ENCODE peak calls at places on chromosomes 11 and 22, in four cellular contexts. One of them, this sample, is unnamed.

GRCh38 chr11:112886707-112887370 is 74.4 kb upstream of the NCAM1 start:
- DNase-seq in CD8-positive, alpha-beta T cell: no peak
- DNase-seq in fibroblast of villous mesenchyme: no peak
- DNase-seq in SK-N-SH: no peak
- DNase-seq in this sample: no peak

GRCh38 chr22:46750861-46751260 is 11.6 kb upstream of the TBC1D22A start:
- DNase-seq in CD8-positive, alpha-beta T cell: no peak
- DNase-seq in SK-N-SH: no peak
- DNase-seq in fibroblast of villous mesenchyme: no peak
- DNase-seq in this sample: no peak

GRCh38 chr11:114095899-114096298 is 36.4 kb downstream of the ZBTB16 start:
- DNase-seq in SK-N-SH: no peak
- DNase-seq in CD8-positive, alpha-beta T cell: no peak
- DNase-seq in fibroblast of villous mesenchyme: no peak
- DNase-seq in this sample: no peak

GRCh38 chr22:19806213-19807160 is 45.9 kb downstream of the TBX1 start:
- DNase-seq in CD8-positive, alpha-beta T cell: no peak
- DNase-seq in fibroblast of villous mesenchyme: no peak
- DNase-seq in SK-N-SH: peak; percentile 30
- DNase-seq in this sample: no peak

GRCh38 chr11:69508974-69509373 is 27.5 kb downstream of the LINC01488 start:
- DNase-seq in fibroblast of villous mesenchyme: no peak
- DNase-seq in SK-N-SH: no peak
- DNase-seq in CD8-positive, alpha-beta T cell: no peak
- DNase-seq in this sample: no peak

GRCh38 chr11:79423736-79424135 is 17.1 kb downstream of the TENM4 start:
- DNase-seq in SK-N-SH: no peak
- DNase-seq in fibroblast of villous mesenchyme: no peak
- DNase-seq in CD8-positive, alpha-beta T cell: no peak
- DNase-seq in this sample: no peak

GRCh38 chr11:118530683-118531596 is at the start of gene TMEM25:
- DNase-seq in SK-N-SH: peak; percentile 96
- DNase-seq in CD8-positive, alpha-beta T cell: peak; percentile 76
- DNase-seq in fibroblast of villous mesenchyme: peak; percentile 47
- DNase-seq in this sample: no peak

GRCh38 chr22:18113680-18114394 is 3.2 kb downstream of the TUBA8 start:
- DNase-seq in CD8-positive, alpha-beta T cell: no peak
- DNase-seq in fibroblast of villous mesenchyme: no peak
- DNase-seq in SK-N-SH: no peak
- DNase-seq in this sample: peak; percentile 81

GRCh38 chr11:71371674-71372069 is 76.5 kb downstream of the DHCR7 start:
- DNase-seq in CD8-positive, alpha-beta T cell: no peak
- DNase-seq in fibroblast of villous mesenchyme: no peak
- DNase-seq in SK-N-SH: no peak
- DNase-seq in this sample: no peak

GRCh38 chr11:70775386-70775785 is 377.1 kb downstream of the CTTN start:
- DNase-seq in SK-N-SH: no peak
- DNase-seq in fibroblast of villous mesenchyme: no peak
- DNase-seq in CD8-positive, alpha-beta T cell: no peak
- DNase-seq in this sample: no peak

GRCh38 chr11:105229257-105229656 is 89.7 kb upstream of the CARD18 start:
- DNase-seq in CD8-positive, alpha-beta T cell: no peak
- DNase-seq in fibroblast of villous mesenchyme: peak; percentile 74
- DNase-seq in SK-N-SH: no peak
- DNase-seq in this sample: no peak

GRCh38 chr11:86676533-86677154 is 4.2 kb upstream of the ME3 start:
- DNase-seq in fibroblast of villous mesenchyme: no peak
- DNase-seq in SK-N-SH: peak; percentile 22
- DNase-seq in CD8-positive, alpha-beta T cell: no peak
- DNase-seq in this sample: no peak

GRCh38 chr22:47369020-47369419 is 606.6 kb downstream of the TBC1D22A start:
- DNase-seq in SK-N-SH: no peak
- DNase-seq in fibroblast of villous mesenchyme: no peak
- DNase-seq in CD8-positive, alpha-beta T cell: no peak
- DNase-seq in this sample: no peak

GRCh38 chr11:63906585-63906984 is 10.4 kb downstream of the RCOR2 start:
- DNase-seq in fibroblast of villous mesenchyme: peak; percentile 30
- DNase-seq in CD8-positive, alpha-beta T cell: peak; percentile 69
- DNase-seq in SK-N-SH: peak; percentile 81
- DNase-seq in this sample: peak; percentile 23

GRCh38 chr11:63907063-63907462 is 9.9 kb downstream of the RCOR2 start:
- DNase-seq in CD8-positive, alpha-beta T cell: no peak
- DNase-seq in SK-N-SH: peak; percentile 41
- DNase-seq in fibroblast of villous mesenchyme: no peak
- DNase-seq in this sample: no peak

GRCh38 chr11:63904743-63905142 is 12.2 kb downstream of the RCOR2 start:
- DNase-seq in CD8-positive, alpha-beta T cell: no peak
- DNase-seq in SK-N-SH: no peak
- DNase-seq in fibroblast of villous mesenchyme: no peak
- DNase-seq in this sample: no peak

GRCh38 chr11:63905179-63905578 is 11.8 kb downstream of the RCOR2 start:
- DNase-seq in fibroblast of villous mesenchyme: no peak
- DNase-seq in CD8-positive, alpha-beta T cell: no peak
- DNase-seq in SK-N-SH: no peak
- DNase-seq in this sample: no peak

GRCh38 chr11:63906087-63906486 is 10.9 kb downstream of the RCOR2 start:
- DNase-seq in fibroblast of villous mesenchyme: no peak
- DNase-seq in CD8-positive, alpha-beta T cell: no peak
- DNase-seq in SK-N-SH: no peak
- DNase-seq in this sample: no peak
- H3K4me3 ChIP-seq in fibroblast of villous mesenchyme: no peak overlapping the region
- H3K4me3 ChIP-seq in CD8-positive, alpha-beta T cell: no peak overlapping the region
- H3K4me3 ChIP-seq in SK-N-SH: no peak overlapping the region
- H3K4me3 ChIP-seq in this sample: no peak overlapping the region

GRCh38 chr11:36757122-36757521 is 159.1 kb upstream of the RAG2 start:
- DNase-seq in fibroblast of villous mesenchyme: no peak
- DNase-seq in SK-N-SH: no peak
- DNase-seq in CD8-positive, alpha-beta T cell: no peak
- DNase-seq in this sample: no peak
- H3K4me3 ChIP-seq in fibroblast of villous mesenchyme: no peak overlapping the region
- H3K4me3 ChIP-seq in SK-N-SH: no peak overlapping the region
- H3K4me3 ChIP-seq in CD8-positive, alpha-beta T cell: no peak overlapping the region
- H3K4me3 ChIP-seq in this sample: no peak overlapping the region

GRCh38 chr11:73219396-73220285 is 1.6 kb downstream of the P2RY2 start:
- DNase-seq in fibroblast of villous mesenchyme: no peak
- DNase-seq in SK-N-SH: no peak
- DNase-seq in CD8-positive, alpha-beta T cell: no peak
- DNase-seq in this sample: no peak

GRCh38 chr11:73218106-73218829 is at the start of gene P2RY2:
- DNase-seq in CD8-positive, alpha-beta T cell: peak; percentile 21
- DNase-seq in fibroblast of villous mesenchyme: peak; percentile 23
- DNase-seq in SK-N-SH: peak; percentile 86
- DNase-seq in this sample: peak; percentile 95

GRCh38 chr11:73217131-73217809 is 811 bp upstream of the P2RY2 start:
- DNase-seq in fibroblast of villous mesenchyme: no peak
- DNase-seq in CD8-positive, alpha-beta T cell: no peak
- DNase-seq in SK-N-SH: no peak
- DNase-seq in this sample: peak; percentile 35

GRCh38 chr11:73217810-73218105 is 323 bp upstream of the P2RY2 start:
- DNase-seq in SK-N-SH: no peak
- DNase-seq in fibroblast of villous mesenchyme: no peak
- DNase-seq in CD8-positive, alpha-beta T cell: no peak
- DNase-seq in this sample: no peak

GRCh38 chr11:73218830-73219215 is 742 bp downstream of the P2RY2 start:
- DNase-seq in SK-N-SH: no peak
- DNase-seq in fibroblast of villous mesenchyme: no peak
- DNase-seq in CD8-positive, alpha-beta T cell: no peak
- DNase-seq in this sample: no peak
- H3K4me3 ChIP-seq in SK-N-SH: peak overlapping the region; percentile 51
- H3K4me3 ChIP-seq in fibroblast of villous mesenchyme: peak overlapping the region; percentile 51
- H3K4me3 ChIP-seq in CD8-positive, alpha-beta T cell: no peak overlapping the region
- H3K4me3 ChIP-seq in this sample: peak overlapping the region; percentile 68

DNA sequence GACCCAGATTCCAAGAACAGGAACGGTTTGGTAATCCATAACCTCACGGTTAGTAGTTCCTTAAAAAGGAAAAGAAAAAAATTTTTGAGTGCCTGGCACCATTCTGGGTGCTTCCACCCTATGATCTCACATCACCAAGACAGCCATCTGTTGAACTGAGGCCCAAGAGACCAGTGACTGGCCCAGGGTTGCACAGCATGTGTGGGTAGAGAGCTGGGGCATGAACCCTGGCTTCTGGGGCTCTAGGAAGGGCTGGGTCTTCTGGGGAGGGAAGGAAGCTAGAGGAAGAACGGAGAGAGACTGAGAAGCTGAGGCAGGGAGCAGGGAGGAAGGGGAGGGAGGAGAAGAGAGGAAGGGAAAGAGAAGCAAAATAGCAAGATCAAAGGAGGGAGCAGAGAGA is 4.8 kb upstream of the SPI1 start:
- DNase-seq in SK-N-SH: no peak
- DNase-seq in CD8-positive, alpha-beta T cell: no peak
- DNase-seq in fibroblast of villous mesenchyme: no peak
- DNase-seq in this sample: no peak
- H3K4me3 ChIP-seq in SK-N-SH: no peak overlapping the region
- H3K4me3 ChIP-seq in CD8-positive, alpha-beta T cell: no peak overlapping the region
- H3K4me3 ChIP-seq in fibroblast of villous mesenchyme: no peak overlapping the region
- H3K4me3 ChIP-seq in this sample: no peak overlapping the region

DNA sequence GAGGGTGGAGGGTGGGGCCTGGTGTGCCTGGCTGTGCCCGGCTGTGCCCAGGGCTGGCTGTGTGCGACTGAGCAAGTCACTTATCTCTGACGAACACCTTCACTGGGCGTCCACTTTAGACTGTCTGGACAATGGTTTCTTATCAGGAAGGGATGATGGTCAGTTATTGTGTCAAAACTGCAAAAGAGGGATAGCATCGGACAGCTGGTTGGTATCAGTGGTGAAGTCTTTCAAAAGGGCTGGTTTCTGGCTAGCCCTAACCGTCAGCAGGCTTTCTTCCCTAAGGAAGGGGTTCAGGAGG is 4.1 kb upstream of the MGAT3 start:
- DNase-seq in CD8-positive, alpha-beta T cell: no peak
- DNase-seq in fibroblast of villous mesenchyme: no peak
- DNase-seq in SK-N-SH: peak; percentile 46
- DNase-seq in this sample: no peak
- H3K4me3 ChIP-seq in CD8-positive, alpha-beta T cell: no peak overlapping the region
- H3K4me3 ChIP-seq in fibroblast of villous mesenchyme: no peak overlapping the region
- H3K4me3 ChIP-seq in SK-N-SH: no peak overlapping the region
- H3K4me3 ChIP-seq in this sample: no peak overlapping the region

GRCh38 chr11:16986434-16987204 is 27.6 kb downstream of the PLEKHA7 start:
- DNase-seq in fibroblast of villous mesenchyme: no peak
- DNase-seq in CD8-positive, alpha-beta T cell: peak; percentile 25
- DNase-seq in SK-N-SH: no peak
- DNase-seq in this sample: no peak
- H3K4me3 ChIP-seq in fibroblast of villous mesenchyme: no peak overlapping the region
- H3K4me3 ChIP-seq in CD8-positive, alpha-beta T cell: no peak overlapping the region
- H3K4me3 ChIP-seq in SK-N-SH: no peak overlapping the region
- H3K4me3 ChIP-seq in this sample: no peak overlapping the region

DNA sequence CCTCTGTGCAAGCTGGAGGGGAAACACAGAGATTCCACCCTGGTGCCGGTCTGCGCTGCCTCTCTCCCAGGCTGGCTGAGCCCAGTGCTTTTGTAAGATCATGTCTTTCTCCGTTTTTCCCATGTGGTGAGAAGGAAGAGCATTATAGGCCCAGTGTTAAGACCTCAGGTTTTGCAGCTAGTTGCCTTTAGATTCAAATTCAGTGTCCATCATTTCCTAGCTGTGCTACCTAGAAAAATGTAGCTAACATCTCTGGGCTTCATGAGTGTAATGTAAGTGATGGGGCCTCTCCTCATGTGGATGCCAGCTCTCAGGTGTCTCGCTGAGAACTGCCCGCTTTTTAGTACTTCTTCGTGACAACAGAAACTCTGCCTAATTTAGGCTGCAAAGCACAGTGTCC is 456 bp upstream of the ELF5 start:
- DNase-seq in fibroblast of villous mesenchyme: no peak
- DNase-seq in CD8-positive, alpha-beta T cell: no peak
- DNase-seq in SK-N-SH: no peak
- DNase-seq in this sample: no peak
- H3K4me3 ChIP-seq in fibroblast of villous mesenchyme: no peak overlapping the region
- H3K4me3 ChIP-seq in CD8-positive, alpha-beta T cell: no peak overlapping the region
- H3K4me3 ChIP-seq in SK-N-SH: no peak overlapping the region
- H3K4me3 ChIP-seq in this sample: no peak overlapping the region

GRCh38 chr11:2445107-2445947 is 519 bp downstream of the KCNQ1 start:
- DNase-seq in SK-N-SH: no peak
- DNase-seq in fibroblast of villous mesenchyme: no peak
- DNase-seq in CD8-positive, alpha-beta T cell: peak; percentile 29
- DNase-seq in this sample: no peak
- H3K4me3 ChIP-seq in SK-N-SH: no peak overlapping the region
- H3K4me3 ChIP-seq in fibroblast of villous mesenchyme: no peak overlapping the region
- H3K4me3 ChIP-seq in CD8-positive, alpha-beta T cell: peak overlapping the region; percentile 53
- H3K4me3 ChIP-seq in this sample: peak overlapping the region; percentile 30

GRCh38 chr11:35389897-35390462 is 29.4 kb downstream of the SLC1A2 start:
- DNase-seq in SK-N-SH: no peak
- DNase-seq in fibroblast of villous mesenchyme: no peak
- DNase-seq in CD8-positive, alpha-beta T cell: no peak
- DNase-seq in this sample: no peak

GRCh38 chr11:35391922-35392813 is 27.2 kb downstream of the SLC1A2 start:
- DNase-seq in SK-N-SH: peak; percentile 84
- DNase-seq in fibroblast of villous mesenchyme: peak; percentile 87
- DNase-seq in CD8-positive, alpha-beta T cell: peak; percentile 92
- DNase-seq in this sample: peak; percentile 72

GRCh38 chr11:35393093-35393492 is 26.3 kb downstream of the SLC1A2 start:
- DNase-seq in fibroblast of villous mesenchyme: peak; percentile 47
- DNase-seq in SK-N-SH: peak; percentile 42
- DNase-seq in CD8-positive, alpha-beta T cell: no peak
- DNase-seq in this sample: no peak

GRCh38 chr11:35389112-35389511 is 30.2 kb downstream of the SLC1A2 start:
- DNase-seq in CD8-positive, alpha-beta T cell: no peak
- DNase-seq in fibroblast of villous mesenchyme: no peak
- DNase-seq in SK-N-SH: no peak
- DNase-seq in this sample: no peak

GRCh38 chr11:35390737-35391682 is 28.3 kb downstream of the SLC1A2 start:
- DNase-seq in CD8-positive, alpha-beta T cell: peak; percentile 11
- DNase-seq in fibroblast of villous mesenchyme: peak; percentile 86
- DNase-seq in SK-N-SH: no peak
- DNase-seq in this sample: peak; percentile 18
- H3K4me3 ChIP-seq in CD8-positive, alpha-beta T cell: no peak overlapping the region
- H3K4me3 ChIP-seq in fibroblast of villous mesenchyme: no peak overlapping the region
- H3K4me3 ChIP-seq in SK-N-SH: no peak overlapping the region
- H3K4me3 ChIP-seq in this sample: no peak overlapping the region

DNA sequence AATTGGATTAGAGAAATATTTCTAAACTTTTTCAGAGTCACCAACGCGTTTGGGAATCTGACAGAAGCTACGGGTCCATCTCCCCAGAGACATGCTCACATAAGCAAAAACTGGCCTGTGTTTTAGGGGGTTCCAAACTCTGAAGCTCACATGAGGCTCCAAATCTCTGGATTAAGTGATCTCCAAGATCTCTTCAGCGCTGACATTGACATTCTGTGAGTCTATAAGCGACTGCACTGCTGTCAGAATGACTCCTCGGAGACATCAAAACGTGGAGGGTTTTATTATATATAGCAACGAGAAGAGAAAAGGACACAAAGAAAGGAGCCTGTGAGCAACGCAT is 642 bp upstream of the SIK2 start:
- DNase-seq in SK-N-SH: no peak
- DNase-seq in fibroblast of villous mesenchyme: no peak
- DNase-seq in CD8-positive, alpha-beta T cell: no peak
- DNase-seq in this sample: no peak
- H3K4me3 ChIP-seq in SK-N-SH: peak overlapping the region; percentile 62
- H3K4me3 ChIP-seq in fibroblast of villous mesenchyme: peak overlapping the region; percentile 46
- H3K4me3 ChIP-seq in CD8-positive, alpha-beta T cell: peak overlapping the region; percentile 70
- H3K4me3 ChIP-seq in this sample: peak overlapping the region; percentile 87

This sample was measured in HL-60.